ENCODE peak calls at places on chromosomes 3 and 15, in seven cellular contexts. One of them, this sample, is unnamed.

GRCh38 chr15:28912422-28912821 is 26.6 kb downstream of the APBA2 start:
- DNase-seq in choroid plexus epithelial cell: peak; percentile 37
- DNase-seq in hepatocyte: no peak
- DNase-seq in dorsolateral prefrontal cortex: no peak
- DNase-seq in type B pancreatic cell: no peak
- DNase-seq in MM.1S: no peak
- DNase-seq in heart right ventricle: no peak
- DNase-seq in this sample: no peak

GRCh38 chr3:149023951-149024350 is 32.6 kb downstream of the GYG1 start:
- DNase-seq in choroid plexus epithelial cell: no peak
- DNase-seq in type B pancreatic cell: no peak
- DNase-seq in heart right ventricle: no peak
- DNase-seq in hepatocyte: no peak
- DNase-seq in dorsolateral prefrontal cortex: no peak
- DNase-seq in MM.1S: no peak
- DNase-seq in this sample: no peak

GRCh38 chr3:111911446-111911845 is 52.4 kb downstream of the PHLDB2 start:
- DNase-seq in dorsolateral prefrontal cortex: no peak
- DNase-seq in choroid plexus epithelial cell: no peak
- DNase-seq in type B pancreatic cell: no peak
- DNase-seq in MM.1S: no peak
- DNase-seq in heart right ventricle: no peak
- DNase-seq in hepatocyte: no peak
- DNase-seq in this sample: no peak

GRCh38 chr15:76057332-76058000 is 2.3 kb upstream of the TMEM266 start:
- DNase-seq in type B pancreatic cell: no peak
- DNase-seq in MM.1S: peak; percentile 56
- DNase-seq in heart right ventricle: no peak
- DNase-seq in hepatocyte: peak; percentile 68
- DNase-seq in dorsolateral prefrontal cortex: no peak
- DNase-seq in choroid plexus epithelial cell: peak; percentile 60
- DNase-seq in this sample: peak; percentile 56

GRCh38 chr3:16950282-16950681 is 65.5 kb downstream of the PLCL2 start:
- DNase-seq in MM.1S: no peak
- DNase-seq in type B pancreatic cell: no peak
- DNase-seq in heart right ventricle: no peak
- DNase-seq in dorsolateral prefrontal cortex: no peak
- DNase-seq in hepatocyte: no peak
- DNase-seq in choroid plexus epithelial cell: no peak
- DNase-seq in this sample: no peak

GRCh38 chr3:100047455-100048141 is 66.7 kb downstream of the FILIP1L start:
- DNase-seq in dorsolateral prefrontal cortex: no peak
- DNase-seq in MM.1S: peak; percentile 77
- DNase-seq in hepatocyte: peak; percentile 54
- DNase-seq in type B pancreatic cell: no peak
- DNase-seq in choroid plexus epithelial cell: peak; percentile 94
- DNase-seq in heart right ventricle: no peak
- DNase-seq in this sample: peak; percentile 33

GRCh38 chr3:108103040-108103751 is 12.4 kb upstream of the CD47 start:
- DNase-seq in heart right ventricle: no peak
- DNase-seq in MM.1S: no peak
- DNase-seq in type B pancreatic cell: no peak
- DNase-seq in hepatocyte: no peak
- DNase-seq in choroid plexus epithelial cell: no peak
- DNase-seq in dorsolateral prefrontal cortex: no peak
- DNase-seq in this sample: no peak

GRCh38 chr3:17573396-17573795 is 169.0 kb downstream of the TBC1D5 start:
- DNase-seq in heart right ventricle: no peak
- DNase-seq in choroid plexus epithelial cell: no peak
- DNase-seq in type B pancreatic cell: no peak
- DNase-seq in hepatocyte: no peak
- DNase-seq in MM.1S: no peak
- DNase-seq in dorsolateral prefrontal cortex: no peak
- DNase-seq in this sample: peak; percentile 20

GRCh38 chr15:58469432-58470353 is 37.9 kb downstream of the LIPC start:
- DNase-seq in heart right ventricle: no peak
- DNase-seq in choroid plexus epithelial cell: peak; percentile 95
- DNase-seq in hepatocyte: peak; percentile 70
- DNase-seq in MM.1S: no peak
- DNase-seq in dorsolateral prefrontal cortex: no peak
- DNase-seq in type B pancreatic cell: no peak
- DNase-seq in this sample: no peak

GRCh38 chr15:47718474-47719440 is 1.5 kb downstream of the SEMA6D start:
- DNase-seq in heart right ventricle: peak; percentile 34
- DNase-seq in choroid plexus epithelial cell: peak; percentile 28
- DNase-seq in type B pancreatic cell: no peak
- DNase-seq in MM.1S: no peak
- DNase-seq in dorsolateral prefrontal cortex: peak; percentile 77
- DNase-seq in hepatocyte: peak; percentile 44
- DNase-seq in this sample: no peak

GRCh38 chr3:11438636-11439035 is 166.4 kb downstream of the ATG7 start:
- DNase-seq in type B pancreatic cell: no peak
- DNase-seq in hepatocyte: no peak
- DNase-seq in dorsolateral prefrontal cortex: no peak
- DNase-seq in heart right ventricle: no peak
- DNase-seq in choroid plexus epithelial cell: peak; percentile 93
- DNase-seq in MM.1S: no peak
- DNase-seq in this sample: no peak

GRCh38 chr3:177338697-177339219 is 141.5 kb upstream of the TBL1XR1 start:
- DNase-seq in hepatocyte: peak; percentile 62
- DNase-seq in MM.1S: peak; percentile 72
- DNase-seq in choroid plexus epithelial cell: peak; percentile 73
- DNase-seq in dorsolateral prefrontal cortex: no peak
- DNase-seq in heart right ventricle: no peak
- DNase-seq in type B pancreatic cell: no peak
- DNase-seq in this sample: no peak

GRCh38 chr3:8095724-8096123 is 405.9 kb upstream of the LMCD1 start:
- DNase-seq in hepatocyte: peak; percentile 11
- DNase-seq in dorsolateral prefrontal cortex: no peak
- DNase-seq in choroid plexus epithelial cell: no peak
- DNase-seq in type B pancreatic cell: no peak
- DNase-seq in MM.1S: no peak
- DNase-seq in heart right ventricle: no peak
- DNase-seq in this sample: no peak

GRCh38 chr3:174937488-174937887 is 78.4 kb downstream of the NAALADL2 start:
- DNase-seq in heart right ventricle: no peak
- DNase-seq in MM.1S: peak; percentile 25
- DNase-seq in type B pancreatic cell: no peak
- DNase-seq in hepatocyte: no peak
- DNase-seq in dorsolateral prefrontal cortex: no peak
- DNase-seq in choroid plexus epithelial cell: peak; percentile 58
- DNase-seq in this sample: no peak

GRCh38 chr15:50261979-50262378 is 3.5 kb downstream of the HDC start:
- DNase-seq in heart right ventricle: no peak
- DNase-seq in hepatocyte: no peak
- DNase-seq in choroid plexus epithelial cell: no peak
- DNase-seq in MM.1S: no peak
- DNase-seq in type B pancreatic cell: no peak
- DNase-seq in dorsolateral prefrontal cortex: no peak
- DNase-seq in this sample: no peak

GRCh38 chr3:23968467-23969184 is 23.5 kb downstream of the NR1D2 start:
- DNase-seq in hepatocyte: no peak
- DNase-seq in choroid plexus epithelial cell: peak; percentile 50
- DNase-seq in dorsolateral prefrontal cortex: no peak
- DNase-seq in type B pancreatic cell: no peak
- DNase-seq in MM.1S: no peak
- DNase-seq in heart right ventricle: no peak
- DNase-seq in this sample: no peak

GRCh38 chr15:51093865-51094605 is 671 bp downstream of the TNFAIP8L3 start:
- DNase-seq in MM.1S: no peak
- DNase-seq in type B pancreatic cell: no peak
- DNase-seq in hepatocyte: peak; percentile 46
- DNase-seq in heart right ventricle: peak; percentile 39
- DNase-seq in dorsolateral prefrontal cortex: no peak
- DNase-seq in choroid plexus epithelial cell: peak; percentile 47
- DNase-seq in this sample: peak; percentile 72

GRCh38 chr3:172132159-172132586 is 92.8 kb downstream of the FNDC3B start:
- DNase-seq in type B pancreatic cell: no peak
- DNase-seq in MM.1S: no peak
- DNase-seq in hepatocyte: no peak
- DNase-seq in heart right ventricle: no peak
- DNase-seq in dorsolateral prefrontal cortex: no peak
- DNase-seq in choroid plexus epithelial cell: no peak
- DNase-seq in this sample: no peak

GRCh38 chr3:55514962-55515361 is 27.9 kb upstream of the WNT5A start:
- DNase-seq in dorsolateral prefrontal cortex: no peak
- DNase-seq in MM.1S: no peak
- DNase-seq in hepatocyte: no peak
- DNase-seq in choroid plexus epithelial cell: no peak
- DNase-seq in type B pancreatic cell: no peak
- DNase-seq in heart right ventricle: no peak
- DNase-seq in this sample: no peak

GRCh38 chr3:108001457-108001856 is 89.4 kb downstream of the CD47 start:
- DNase-seq in heart right ventricle: no peak
- DNase-seq in MM.1S: no peak
- DNase-seq in choroid plexus epithelial cell: peak; percentile 26
- DNase-seq in hepatocyte: peak; percentile 80
- DNase-seq in dorsolateral prefrontal cortex: no peak
- DNase-seq in type B pancreatic cell: no peak
- DNase-seq in this sample: no peak

GRCh38 chr3:65979731-65980130 is 59.0 kb downstream of the MAGI1 start:
- DNase-seq in dorsolateral prefrontal cortex: no peak
- DNase-seq in type B pancreatic cell: no peak
- DNase-seq in hepatocyte: no peak
- DNase-seq in MM.1S: no peak
- DNase-seq in heart right ventricle: no peak
- DNase-seq in choroid plexus epithelial cell: peak; percentile 67
- DNase-seq in this sample: no peak

GRCh38 chr3:64445318-64446300 is 220.3 kb upstream of the PRICKLE2 start:
- DNase-seq in choroid plexus epithelial cell: peak; percentile 51
- DNase-seq in hepatocyte: peak; percentile 76
- DNase-seq in type B pancreatic cell: peak; percentile 77
- DNase-seq in heart right ventricle: peak; percentile 34
- DNase-seq in MM.1S: no peak
- DNase-seq in dorsolateral prefrontal cortex: peak; percentile 7
- DNase-seq in this sample: peak; percentile 46
- TF ChIP-seq CTCF in choroid plexus epithelial cell: no peak
- TF ChIP-seq CTCF in hepatocyte: no peak
- TF ChIP-seq CTCF in type B pancreatic cell: no peak
- TF ChIP-seq CTCF in heart right ventricle: no peak
- TF ChIP-seq CTCF in MM.1S: no peak
- TF ChIP-seq CTCF in dorsolateral prefrontal cortex: no peak
- TF ChIP-seq CTCF in this sample: no peak

GRCh38 chr3:139520028-139520737 is 19.4 kb downstream of the RBP1 start:
- DNase-seq in dorsolateral prefrontal cortex: no peak
- DNase-seq in hepatocyte: peak; percentile 44
- DNase-seq in type B pancreatic cell: no peak
- DNase-seq in choroid plexus epithelial cell: peak; percentile 72
- DNase-seq in heart right ventricle: no peak
- DNase-seq in MM.1S: peak; percentile 8
- DNase-seq in this sample: peak; percentile 44
- TF ChIP-seq CTCF in dorsolateral prefrontal cortex: peak; percentile 30
- TF ChIP-seq CTCF in hepatocyte: peak; percentile 32
- TF ChIP-seq CTCF in type B pancreatic cell: peak; percentile 49
- TF ChIP-seq CTCF in choroid plexus epithelial cell: peak; percentile 44
- TF ChIP-seq CTCF in heart right ventricle: peak; percentile 34
- TF ChIP-seq CTCF in MM.1S: peak; percentile 32
- TF ChIP-seq CTCF in this sample: peak; percentile 42

DNA sequence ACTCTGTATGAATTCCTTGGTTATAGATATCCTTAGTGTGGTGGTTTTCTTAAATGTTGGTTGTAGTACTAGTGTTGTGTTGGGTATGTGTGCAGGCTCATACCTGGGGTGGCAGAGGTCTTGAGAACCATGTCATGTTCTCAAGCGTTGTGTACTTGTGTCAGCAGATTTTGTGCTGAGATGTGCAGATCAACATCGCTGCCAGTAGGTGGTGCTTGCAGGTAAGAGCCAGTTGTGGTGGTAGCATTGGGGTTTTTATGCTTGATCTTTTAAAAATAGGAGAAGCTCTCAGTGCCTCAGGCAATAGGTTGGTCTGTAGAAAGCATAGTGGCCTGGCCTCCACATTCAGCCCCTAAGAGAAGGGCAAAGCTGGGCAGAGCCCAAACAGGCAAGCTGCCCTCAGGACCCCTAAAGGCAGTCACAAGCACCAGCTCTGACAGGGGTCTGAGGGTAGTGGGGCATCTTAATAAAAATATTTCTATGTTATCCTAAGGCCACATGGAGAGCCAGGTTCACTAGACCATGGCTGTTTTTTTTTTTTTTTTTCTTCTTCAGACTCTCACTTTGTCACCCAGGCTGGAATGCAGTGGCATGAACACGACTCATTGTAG is 164.0 kb downstream of the IL20RB start:
- DNase-seq in hepatocyte: peak; percentile 68
- DNase-seq in choroid plexus epithelial cell: peak; percentile 78
- DNase-seq in heart right ventricle: no peak
- DNase-seq in MM.1S: peak; percentile 78
- DNase-seq in type B pancreatic cell: no peak
- DNase-seq in dorsolateral prefrontal cortex: no peak
- DNase-seq in this sample: peak; percentile 56
- TF ChIP-seq CTCF in hepatocyte: peak; percentile 62
- TF ChIP-seq CTCF in choroid plexus epithelial cell: peak; percentile 84
- TF ChIP-seq CTCF in heart right ventricle: peak; percentile 53
- TF ChIP-seq CTCF in MM.1S: peak; percentile 86
- TF ChIP-seq CTCF in type B pancreatic cell: peak; percentile 77
- TF ChIP-seq CTCF in dorsolateral prefrontal cortex: peak; percentile 37
- TF ChIP-seq CTCF in this sample: peak; percentile 70

DNA sequence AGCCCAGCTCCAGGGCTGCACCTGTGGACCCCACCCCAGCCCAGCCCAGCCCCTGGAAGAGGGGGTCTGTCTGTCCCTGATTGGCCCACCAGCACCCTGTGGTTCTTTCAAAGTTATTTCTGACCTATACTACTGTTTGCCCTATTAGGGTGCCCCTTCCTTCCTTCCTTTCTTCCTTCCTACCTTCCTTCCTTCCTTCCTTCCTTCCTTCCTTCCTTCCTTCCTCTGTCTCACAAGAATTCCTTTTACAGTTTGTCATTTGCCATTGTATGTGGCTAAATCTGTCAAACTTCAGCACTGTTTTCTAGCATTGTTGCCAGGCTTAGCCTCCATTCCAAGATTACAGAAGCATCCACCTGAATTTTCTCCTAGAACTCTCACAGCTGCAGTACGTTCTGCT is 66.9 kb downstream of the KLF15 start:
- DNase-seq in heart right ventricle: no peak
- DNase-seq in MM.1S: no peak
- DNase-seq in dorsolateral prefrontal cortex: no peak
- DNase-seq in hepatocyte: no peak
- DNase-seq in choroid plexus epithelial cell: no peak
- DNase-seq in type B pancreatic cell: no peak
- DNase-seq in this sample: no peak
- TF ChIP-seq CTCF in heart right ventricle: no peak
- TF ChIP-seq CTCF in MM.1S: no peak
- TF ChIP-seq CTCF in dorsolateral prefrontal cortex: no peak
- TF ChIP-seq CTCF in hepatocyte: no peak
- TF ChIP-seq CTCF in choroid plexus epithelial cell: no peak
- TF ChIP-seq CTCF in type B pancreatic cell: no peak
- TF ChIP-seq CTCF in this sample: no peak

This sample was measured in GM13976.